ENCODE peak calls at places on chromosomes 5 and 9, in ten cellular contexts. E is KG1; Y is hypothalamus; N is kidney glomerular epithelial cell; I is epithelial cell of esophagus; M is EL; V is right lobe of liver; T is KBM-7; O is EH; J is activated T-cell treated with anti-CD3 and anti-CD28 coated beads, Interleukin-2, amount 50 U/mL, for 72 hours. Q is an unnamed sample.

GRCh38 chr5:172866802-172867748 is 33.0 kb downstream of the ERGIC1 start:
- DNase-seq in N (no peak), J (no peak), V (peak), I (no peak), E (no peak), M (no peak), O (no peak), T (no peak), Y (no peak), Q (peak)

GRCh38 chr5:79284852-79285251 is 48.9 kb downstream of the JMY start:
- DNase-seq in I (peak), Y (no peak), V (no peak), T (no peak), E (no peak), M (no peak), J (no peak), O (peak), N (no peak), Q (no peak)

GRCh38 chr5:82884821-82885471 is 192.2 kb downstream of the TMEM167A start:
- DNase-seq in V (no peak), O (no peak), T (peak), I (no peak), M (no peak), N (peak), J (no peak), E (no peak), Y (no peak), Q (no peak)

GRCh38 chr9:104868687-104869404 is 59.1 kb downstream of the ABCA1 start:
- DNase-seq in V (peak), Y (no peak), N (peak), O (peak), T (peak), E (no peak), M (peak), I (peak), J (no peak), Q (peak)

GRCh38 chr5:90344693-90345092 is 64.9 kb downstream of the CETN3 start:
- DNase-seq in N (no peak), I (no peak), J (no peak), T (no peak), M (no peak), V (no peak), O (no peak), E (no peak), Y (no peak), Q (no peak)

GRCh38 chr9:32627394-32627954 is 8.0 kb downstream of the TAF1L start:
- DNase-seq in M (no peak), O (no peak), Y (no peak), V (no peak), I (peak), N (no peak), T (no peak), J (no peak), E (no peak), Q (no peak)

GRCh38 chr5:157564149-157564711 is 11.3 kb downstream of the ADAM19 start:
- DNase-seq in N (no peak), E (no peak), O (no peak), Y (no peak), T (no peak), I (no peak), J (no peak), V (no peak), M (no peak), Q (no peak)

GRCh38 chr5:173864126-173865075 is 23.7 kb upstream of the CPEB4 start:
- DNase-seq in O (no peak), E (no peak), I (no peak), V (no peak), T (no peak), J (no peak), Y (no peak), N (no peak), M (no peak), Q (peak)

GRCh38 chr9:17614929-17615328 is 36.1 kb downstream of the SH3GL2 start:
- DNase-seq in V (no peak), J (no peak), I (peak), E (no peak), O (no peak), T (no peak), Y (no peak), M (no peak), N (no peak), Q (no peak)

GRCh38 chr9:133023117-133023890 is 7.5 kb upstream of the GTF3C5 start:
- DNase-seq in V (no peak), J (peak), Y (no peak), M (no peak), I (peak), N (no peak), T (peak), E (no peak), O (peak), Q (peak)

GRCh38 chr5:64144429-64145215 is 21.0 kb upstream of the RNF180 start:
- DNase-seq in V (no peak), O (peak), J (no peak), N (peak), Y (no peak), T (no peak), E (no peak), M (peak), I (peak), Q (no peak)

GRCh38 chr9:124040935-124041816 is 29.6 kb downstream of the LHX2 start:
- DNase-seq in E (no peak), O (peak), N (no peak), I (no peak), M (peak), Y (no peak), V (peak), J (peak), T (peak), Q (peak)

GRCh38 chr5:14399054-14399657 is 182.4 kb upstream of the OTULINL start:
- DNase-seq in T (peak), V (no peak), Y (no peak), E (peak), O (peak), M (peak), I (peak), J (peak), N (peak), Q (no peak)

GRCh38 chr9:121373401-121373769 is 3.3 kb upstream of the STOM start:
- DNase-seq in N (no peak), V (no peak), J (no peak), I (peak), O (peak), T (no peak), M (no peak), Y (no peak), E (no peak), Q (no peak)

GRCh38 chr9:112487008-112487798 is 576 bp downstream of the KIAA1958 start:
- DNase-seq in Y (peak), V (peak), E (peak), N (peak), T (peak), O (peak), M (peak), J (peak), I (peak), Q (peak)

GRCh38 chr5:14035859-14036440 is 91.5 kb upstream of the DNAH5 start:
- DNase-seq in M (peak), E (peak), V (no peak), J (no peak), N (peak), Y (no peak), I (peak), O (peak), T (peak), Q (peak)

GRCh38 chr9:112241491-112241890 is 66.4 kb upstream of the SUSD1 start:
- DNase-seq in E (no peak), O (peak), Y (no peak), J (no peak), I (peak), V (no peak), T (no peak), N (no peak), M (peak), Q (no peak)

GRCh38 chr5:142783601-142784291 is 13.6 kb downstream of the ARHGAP26 start:
- DNase-seq in I (no peak), O (no peak), Y (no peak), M (no peak), V (no peak), T (no peak), N (no peak), E (no peak), J (peak), Q (no peak)

GRCh38 chr5:65734921-65735320 is 12.9 kb downstream of the NLN start:
- DNase-seq in T (peak), Y (no peak), E (no peak), O (no peak), I (no peak), M (no peak), J (no peak), N (no peak), V (no peak), Q (no peak)

GRCh38 chr5:150559701-150560100 is 51.8 kb downstream of the NDST1 start:
- DNase-seq in I (peak), O (peak), Y (no peak), N (peak), M (peak), T (no peak), E (no peak), J (no peak), V (no peak), Q (no peak)

GRCh38 chr5:140108093-140109049 is 5.5 kb upstream of the PURA start:
- DNase-seq in J (peak), I (peak), M (peak), O (peak), T (peak), N (no peak), Y (no peak), E (no peak), V (no peak), Q (peak)

GRCh38 chr9:93684806-93685553 is 108.6 kb downstream of the PHF2 start:
- DNase-seq in J (no peak), O (no peak), M (peak), I (peak), E (no peak), T (peak), Y (no peak), N (no peak), V (no peak), Q (no peak)

GRCh38 chr5:107617052-107617451 is 53.7 kb downstream of the EFNA5 start:
- DNase-seq in N (no peak), T (no peak), V (no peak), J (no peak), E (no peak), M (no peak), O (no peak), I (no peak), Y (no peak), Q (no peak)

GRCh38 chr9:124506931-124507879 is at the start of gene NR5A1:
- DNase-seq in T (no peak), O (no peak), M (no peak), Y (no peak), V (no peak), N (no peak), E (no peak), J (no peak), I (no peak), Q (no peak)

GRCh38 chr9:120480707-120481106 is 99.3 kb downstream of the CDK5RAP2 start:
- DNase-seq in M (no peak), O (peak), T (no peak), I (peak), V (no peak), J (no peak), Y (no peak), N (no peak), E (no peak), Q (peak)

GRCh38 chr5:38641003-38641402 is 84.6 kb upstream of the LIFR start:
- DNase-seq in Y (no peak), I (no peak), T (no peak), N (no peak), J (no peak), V (no peak), M (no peak), O (no peak), E (no peak), Q (no peak)

GRCh38 chr9:751137-752051 is 90.1 kb upstream of the DMRT1 start:
- DNase-seq in T (peak), Y (no peak), M (peak), O (peak), V (no peak), E (no peak), I (peak), J (no peak), N (peak), Q (no peak)

GRCh38 chr9:131676431-131676972 is 63.4 kb downstream of the RAPGEF1 start:
- DNase-seq in E (no peak), J (peak), O (no peak), N (no peak), T (no peak), M (no peak), Y (no peak), V (no peak), I (no peak), Q (no peak)

GRCh38 chr9:87193151-87193550 is 245.8 kb upstream of the GAS1 start:
- DNase-seq in Y (no peak), J (no peak), E (no peak), V (no peak), O (peak), I (peak), N (no peak), T (no peak), M (peak), Q (no peak)

GRCh38 chr9:114382951-114383865 is 4.6 kb downstream of the AKNA start:
- DNase-seq in I (no peak), T (no peak), E (no peak), Y (no peak), M (no peak), J (peak), V (peak), N (no peak), O (peak), Q (no peak)

Q was measured in body of pancreas.